ENCODE peak calls at places on chromosomes 11 and 22, in seven cellular contexts. G is left lung, X is SHP77, D is NCI-H146, Z is pulmonary artery endothelial cell, M is Caco-2, E is islet precursor cell. K is an unnamed sample.

GRCh38 chr22:35198738-35199137 is 58.6 kb upstream of the HMGXB4 start:
- DNase-seq in G (no peak), X (no peak), D (no peak), Z (no peak), M (no peak), E (peak; percentile 7), K (no peak)

GRCh38 chr22:43945632-43946390 is 9.4 kb upstream of the SAMM50 start:
- DNase-seq in G (no peak), X (peak; percentile 76), D (peak; percentile 29), Z (peak; percentile 24), M (peak; percentile 68), E (peak; percentile 88), K (peak; percentile 0)

GRCh38 chr22:36048911-36049677 is 20.5 kb upstream of the RBFOX2 start:
- DNase-seq in G (no peak), X (no peak), D (no peak), Z (no peak), M (no peak), E (peak; percentile 65), K (no peak)

GRCh38 chr11:126133902-126134301 is 71.2 kb upstream of the CDON start:
- DNase-seq in G (no peak), X (no peak), D (peak; percentile 59), Z (no peak), M (no peak), E (peak; percentile 64), K (no peak)

GRCh38 chr11:10450451-10451398 is 4.3 kb upstream of the AMPD3 start:
- DNase-seq in G (peak; percentile 93), X (peak; percentile 33), D (peak; percentile 24), Z (no peak), M (peak; percentile 88), E (peak; percentile 86), K (peak; percentile 77)

GRCh38 chr11:71215372-71215965 is 36.9 kb downstream of the SHANK2 start:
- DNase-seq in G (no peak), X (no peak), D (no peak), Z (no peak), M (no peak), E (no peak), K (no peak)

GRCh38 chr11:68044145-68044813 is 5.5 kb downstream of the TCIRG1 start:
- DNase-seq in G (no peak), X (peak; percentile 82), D (no peak), Z (no peak), M (no peak), E (no peak), K (peak; percentile 84)

GRCh38 chr11:2928605-2929510 is at the start of gene PHLDA2:
- DNase-seq in G (peak; percentile 87), X (no peak), D (peak; percentile 76), Z (no peak), M (peak; percentile 76), E (peak; percentile 75), K (peak; percentile 64)

GRCh38 chr22:35467788-35468187 is 67.8 kb downstream of the MCM5 start:
- DNase-seq in G (peak; percentile 63), X (peak; percentile 80), D (peak; percentile 75), Z (peak; percentile 81), M (no peak), E (peak; percentile 81), K (no peak)

GRCh38 chr11:61829806-61830205 is 1.7 kb downstream of the FADS2 start:
- DNase-seq in G (no peak), X (no peak), D (no peak), Z (no peak), M (no peak), E (no peak), K (no peak)

GRCh38 chr11:74726547-74727182 is 4.6 kb downstream of the CHRDL2 start:
- DNase-seq in G (peak; percentile 86), X (peak; percentile 91), D (peak; percentile 76), Z (no peak), M (peak; percentile 89), E (peak; percentile 84), K (peak; percentile 63)

GRCh38 chr11:60389279-60389910 is 6.9 kb upstream of the MS4A14 start:
- DNase-seq in G (no peak), X (no peak), D (no peak), Z (no peak), M (no peak), E (no peak), K (no peak)

GRCh38 chr11:31808721-31809542 is 2.2 kb downstream of the PAX6 start:
- DNase-seq in G (no peak), X (no peak), D (no peak), Z (no peak), M (no peak), E (no peak), K (no peak)